ENCODE peak calls at places on chromosomes 6 and 20, in eight cellular contexts. L, F, N, E, A, P, X and O are unnamed samples.

GRCh38 chr6:21780601-21781000 is 187.1 kb downstream of the SOX4 start:
- DNase-seq in L (no peak), F (no peak), N (no peak), E (peak; percentile 47), A (no peak), P (no peak), X (no peak), O (no peak)

GRCh38 chr20:64269604-64270411 is 14.3 kb downstream of the PCMTD2 start:
- DNase-seq in L (no peak), F (no peak), N (no peak), E (no peak), A (no peak), P (no peak), X (no peak), O (no peak)

GRCh38 chr6:2275207-2275891 is 29.9 kb upstream of the GMDS start:
- DNase-seq in L (no peak), F (no peak), N (no peak), E (no peak), A (no peak), P (no peak), X (no peak), O (no peak)

GRCh38 chr20:3041818-3042504 is 1.5 kb upstream of the GNRH2 start:
- DNase-seq in L (no peak), F (no peak), N (no peak), E (peak; percentile 33), A (no peak), P (no peak), X (no peak), O (peak; percentile 31)

GRCh38 chr6:169724554-169725269 is 412 bp upstream of the PHF10 start:
- DNase-seq in L (no peak), F (no peak), N (no peak), E (peak; percentile 72), A (peak; percentile 92), P (peak; percentile 97), X (peak; percentile 61), O (no peak)

GRCh38 chr20:55893031-55893430 is 112.3 kb downstream of the CBLN4 start:
- DNase-seq in L (no peak), F (no peak), N (no peak), E (no peak), A (no peak), P (no peak), X (no peak), O (no peak)

GRCh38 chr20:50645253-50646068 is 45.9 kb downstream of the RIPOR3 start:
- DNase-seq in L (no peak), F (peak; percentile 85), N (peak; percentile 80), E (peak; percentile 95), A (no peak), P (no peak), X (peak; percentile 100), O (peak; percentile 55)

GRCh38 chr6:20246107-20246506 is 33.8 kb upstream of the MBOAT1 start:
- DNase-seq in L (no peak), F (no peak), N (no peak), E (no peak), A (no peak), P (no peak), X (no peak), O (no peak)

GRCh38 chr6:31139599-31139998 is 733 bp upstream of the PSORS1C2 start:
- DNase-seq in L (no peak), F (no peak), N (no peak), E (peak; percentile 79), A (no peak), P (no peak), X (no peak), O (no peak)

GRCh38 chr20:44209691-44210421 is 715 bp downstream of the OSER1 start:
- DNase-seq in L (no peak), F (no peak), N (no peak), E (peak; percentile 64), A (no peak), P (peak; percentile 39), X (no peak), O (peak; percentile 63)

GRCh38 chr6:43736211-43736786 is 33.7 kb upstream of the VEGFA start:
- DNase-seq in L (no peak), F (no peak), N (no peak), E (no peak), A (no peak), P (peak; percentile 5), X (peak; percentile 58), O (no peak)

GRCh38 chr6:15073344-15073789 is 172.5 kb upstream of the JARID2 start:
- DNase-seq in L (peak; percentile 41), F (no peak), N (no peak), E (no peak), A (no peak), P (no peak), X (no peak), O (no peak)

GRCh38 chr6:119890470-119890869 is 540.9 kb upstream of the MAN1A1 start:
- DNase-seq in L (no peak), F (no peak), N (no peak), E (no peak), A (no peak), P (no peak), X (no peak), O (no peak)

GRCh38 chr6:35415065-35415880 is 36.9 kb upstream of the FANCE start:
- DNase-seq in L (no peak), F (no peak), N (no peak), E (peak; percentile 81), A (peak; percentile 69), P (peak; percentile 63), X (peak; percentile 99), O (peak; percentile 44)

GRCh38 chr6:7896465-7896987 is 14.1 kb downstream of the TXNDC5 start:
- DNase-seq in L (no peak), F (no peak), N (no peak), E (no peak), A (no peak), P (no peak), X (no peak), O (no peak)

GRCh38 chr6:73704260-73704659 is 8.3 kb downstream of the CD109 start:
- DNase-seq in L (no peak), F (no peak), N (peak; percentile 93), E (no peak), A (no peak), P (no peak), X (peak; percentile 77), O (peak; percentile 66)

GRCh38 chr20:62506087-62506486 is 30.3 kb upstream of the GATA5 start:
- DNase-seq in L (no peak), F (no peak), N (no peak), E (no peak), A (no peak), P (no peak), X (no peak), O (no peak)
- TF ChIP-seq POLR2AphosphoS5 in L (no peak), F (no peak), N (no peak), E (no peak), A (no peak), P (no peak), X (no peak), O (no peak)

DNA sequence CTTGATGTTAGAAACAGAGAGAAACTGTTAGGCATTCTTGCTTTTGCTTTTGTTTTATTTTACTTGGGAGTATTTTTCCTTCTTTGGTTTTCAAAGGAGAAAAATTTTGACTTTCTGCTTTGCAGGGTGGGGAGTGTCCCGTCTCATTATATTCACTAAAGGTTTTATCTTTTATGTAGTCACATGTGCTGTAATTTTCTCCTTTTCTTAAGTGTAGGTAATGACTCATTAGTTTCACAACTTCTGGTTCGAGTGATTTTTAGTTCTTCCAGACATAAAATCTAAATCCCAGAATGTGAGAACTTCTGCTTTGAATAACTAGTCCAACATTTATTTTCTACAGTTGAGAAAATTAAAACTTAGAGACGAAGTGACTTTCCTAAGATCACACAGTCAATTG is 37.7 kb downstream of the ADGRF1 start:
- DNase-seq in L (no peak), F (no peak), N (no peak), E (no peak), A (no peak), P (no peak), X (no peak), O (no peak)
- H3K4me2 ChIP-seq in L (no peak overlapping the region), F (no peak overlapping the region), N (no peak overlapping the region), E (no peak overlapping the region), A (no peak overlapping the region), P (no peak overlapping the region), X (no peak overlapping the region), O (no peak overlapping the region)

GRCh38 chr20:32470025-32470861 is 112.1 kb downstream of the ASXL1 start:
- DNase-seq in L (no peak), F (no peak), N (peak; percentile 16), E (peak; percentile 87), A (peak; percentile 42), P (peak; percentile 75), X (peak; percentile 71), O (peak; percentile 99)
- TF ChIP-seq POLR2AphosphoS5 in L (no peak), F (no peak), N (no peak), E (no peak), A (no peak), P (no peak), X (peak; percentile 8), O (peak; percentile 100)

DNA sequence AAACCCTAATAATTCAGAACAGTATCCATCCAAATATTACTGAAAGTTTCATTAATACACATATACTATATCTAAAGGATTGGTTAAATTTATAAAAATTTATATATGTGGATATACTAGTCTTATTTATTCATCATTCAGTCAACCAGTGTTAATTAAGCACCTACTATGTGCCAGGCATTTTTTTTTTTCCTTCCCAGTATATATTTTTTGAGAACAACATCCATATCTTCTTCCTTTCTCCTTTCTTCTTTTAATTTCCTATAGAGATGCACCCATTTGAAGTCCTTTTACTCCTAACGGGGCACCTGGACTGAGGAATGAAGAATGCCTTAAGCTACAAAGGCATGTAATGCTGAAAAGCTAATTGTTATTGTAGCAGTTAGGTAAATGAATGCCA is 72.8 kb downstream of the SESN1 start:
- DNase-seq in L (no peak), F (no peak), N (no peak), E (peak; percentile 41), A (no peak), P (no peak), X (no peak), O (no peak)
- H3K4me2 ChIP-seq in L (no peak overlapping the region), F (no peak overlapping the region), N (no peak overlapping the region), E (no peak overlapping the region), A (no peak overlapping the region), P (no peak overlapping the region), X (no peak overlapping the region), O (no peak overlapping the region)